ENCODE peak calls at places on chromosomes 2 and 18, in four cellular contexts. One of them, this sample, is unnamed.
A peak's percentile ranks its signal among the peaks of the same experiment; 100 is the strongest.

GRCh38 chr2:207090389-207090788 is 75.4 kb downstream of the KLF7 start:
- DNase-seq in lower lobe of right lung: no peak
- DNase-seq in tibial nerve: no peak
- DNase-seq in CD4-positive, CD25-positive, alpha-beta regulatory T cell: no peak
- DNase-seq in this sample: no peak

GRCh38 chr2:188142636-188143035 is 149.0 kb upstream of the GULP1 start:
- DNase-seq in lower lobe of right lung: no peak
- DNase-seq in CD4-positive, CD25-positive, alpha-beta regulatory T cell: no peak
- DNase-seq in tibial nerve: no peak
- DNase-seq in this sample: no peak

GRCh38 chr2:94956797-94957391 is 68.6 kb upstream of the MAL start:
- DNase-seq in tibial nerve: no peak
- DNase-seq in lower lobe of right lung: no peak
- DNase-seq in CD4-positive, CD25-positive, alpha-beta regulatory T cell: peak; percentile 27
- DNase-seq in this sample: no peak

GRCh38 chr2:201261471-201261870 is 1.1 kb downstream of the CASP8 start:
- DNase-seq in CD4-positive, CD25-positive, alpha-beta regulatory T cell: peak; percentile 89
- DNase-seq in tibial nerve: no peak
- DNase-seq in lower lobe of right lung: no peak
- DNase-seq in this sample: peak; percentile 50

GRCh38 chr2:239693761-239694415 is 293.1 kb upstream of the HDAC4 start:
- DNase-seq in lower lobe of right lung: no peak
- DNase-seq in tibial nerve: no peak
- DNase-seq in CD4-positive, CD25-positive, alpha-beta regulatory T cell: no peak
- DNase-seq in this sample: no peak

GRCh38 chr2:133733856-133734255 is 165.6 kb upstream of the NCKAP5 start:
- DNase-seq in CD4-positive, CD25-positive, alpha-beta regulatory T cell: no peak
- DNase-seq in lower lobe of right lung: no peak
- DNase-seq in tibial nerve: no peak
- DNase-seq in this sample: no peak

GRCh38 chr2:99797475-99797874 is 307.7 kb upstream of the REV1 start:
- DNase-seq in CD4-positive, CD25-positive, alpha-beta regulatory T cell: no peak
- DNase-seq in lower lobe of right lung: no peak
- DNase-seq in tibial nerve: no peak
- DNase-seq in this sample: no peak

GRCh38 chr2:24409166-24409565 is 48.8 kb upstream of the ITSN2 start:
- DNase-seq in tibial nerve: no peak
- DNase-seq in CD4-positive, CD25-positive, alpha-beta regulatory T cell: no peak
- DNase-seq in lower lobe of right lung: no peak
- DNase-seq in this sample: no peak

GRCh38 chr2:55992465-55992864 is 68.9 kb upstream of the EFEMP1 start:
- DNase-seq in CD4-positive, CD25-positive, alpha-beta regulatory T cell: no peak
- DNase-seq in lower lobe of right lung: no peak
- DNase-seq in tibial nerve: no peak
- DNase-seq in this sample: no peak

GRCh38 chr2:160379399-160379798 is 114.2 kb downstream of the RBMS1 start:
- DNase-seq in CD4-positive, CD25-positive, alpha-beta regulatory T cell: no peak
- DNase-seq in lower lobe of right lung: no peak
- DNase-seq in tibial nerve: no peak
- DNase-seq in this sample: no peak

GRCh38 chr2:190846746-190847145 is 33.9 kb upstream of the GLS start:
- DNase-seq in CD4-positive, CD25-positive, alpha-beta regulatory T cell: no peak
- DNase-seq in lower lobe of right lung: no peak
- DNase-seq in tibial nerve: no peak
- DNase-seq in this sample: no peak

GRCh38 chr2:30862054-30862651 is 54.9 kb upstream of the CAPN13 start:
- DNase-seq in tibial nerve: no peak
- DNase-seq in lower lobe of right lung: peak; percentile 59
- DNase-seq in CD4-positive, CD25-positive, alpha-beta regulatory T cell: peak; percentile 71
- DNase-seq in this sample: no peak

GRCh38 chr2:234165421-234165820 is 114.9 kb downstream of the SPP2 start:
- DNase-seq in lower lobe of right lung: no peak
- DNase-seq in tibial nerve: no peak
- DNase-seq in CD4-positive, CD25-positive, alpha-beta regulatory T cell: no peak
- DNase-seq in this sample: no peak

GRCh38 chr2:11404381-11405073 is 60.1 kb upstream of the ROCK2 start:
- DNase-seq in CD4-positive, CD25-positive, alpha-beta regulatory T cell: no peak
- DNase-seq in lower lobe of right lung: no peak
- DNase-seq in tibial nerve: no peak
- DNase-seq in this sample: no peak

GRCh38 chr2:239460780-239461179 is 60.0 kb upstream of the HDAC4 start:
- DNase-seq in lower lobe of right lung: no peak
- DNase-seq in tibial nerve: no peak
- DNase-seq in CD4-positive, CD25-positive, alpha-beta regulatory T cell: no peak
- DNase-seq in this sample: no peak

GRCh38 chr2:158967114-158967730 is 1.2 kb upstream of the TANC1 start:
- DNase-seq in CD4-positive, CD25-positive, alpha-beta regulatory T cell: no peak
- DNase-seq in lower lobe of right lung: no peak
- DNase-seq in tibial nerve: no peak
- DNase-seq in this sample: no peak

GRCh38 chr2:16716051-16716450 is 50.4 kb upstream of the CYRIA start:
- DNase-seq in tibial nerve: no peak
- DNase-seq in CD4-positive, CD25-positive, alpha-beta regulatory T cell: no peak
- DNase-seq in lower lobe of right lung: no peak
- DNase-seq in this sample: no peak

GRCh38 chr2:121151311-121152109 is 133.5 kb downstream of the TFCP2L1 start:
- DNase-seq in CD4-positive, CD25-positive, alpha-beta regulatory T cell: no peak
- DNase-seq in lower lobe of right lung: peak; percentile 86
- DNase-seq in tibial nerve: no peak
- DNase-seq in this sample: no peak

GRCh38 chr18:62928316-62928715 is 213.0 kb downstream of the PHLPP1 start:
- DNase-seq in tibial nerve: no peak
- DNase-seq in CD4-positive, CD25-positive, alpha-beta regulatory T cell: no peak
- DNase-seq in lower lobe of right lung: no peak
- DNase-seq in this sample: no peak

GRCh38 chr2:86072271-86072858 is 33.3 kb downstream of the POLR1A start:
- DNase-seq in CD4-positive, CD25-positive, alpha-beta regulatory T cell: no peak
- DNase-seq in tibial nerve: peak; percentile 72
- DNase-seq in lower lobe of right lung: peak; percentile 65
- DNase-seq in this sample: no peak

GRCh38 chr2:64610456-64610855 is 43.3 kb downstream of the SERTAD2 start:
- DNase-seq in tibial nerve: no peak
- DNase-seq in lower lobe of right lung: no peak
- DNase-seq in CD4-positive, CD25-positive, alpha-beta regulatory T cell: no peak
- DNase-seq in this sample: no peak

GRCh38 chr2:208326016-208326415 is 60.0 kb downstream of the PIKFYVE start:
- DNase-seq in lower lobe of right lung: no peak
- DNase-seq in tibial nerve: no peak
- DNase-seq in CD4-positive, CD25-positive, alpha-beta regulatory T cell: no peak
- DNase-seq in this sample: no peak

GRCh38 chr2:15660491-15661294 is 69.0 kb downstream of the DDX1 start:
- DNase-seq in lower lobe of right lung: no peak
- DNase-seq in tibial nerve: no peak
- DNase-seq in CD4-positive, CD25-positive, alpha-beta regulatory T cell: no peak
- DNase-seq in this sample: no peak

GRCh38 chr2:61538920-61539559 is 884 bp upstream of the XPO1 start:
- DNase-seq in CD4-positive, CD25-positive, alpha-beta regulatory T cell: peak; percentile 68
- DNase-seq in tibial nerve: no peak
- DNase-seq in lower lobe of right lung: no peak
- DNase-seq in this sample: peak; percentile 2

GRCh38 chr2:25700221-25700660 is 26.9 kb upstream of the DTNB start:
- DNase-seq in tibial nerve: no peak
- DNase-seq in lower lobe of right lung: no peak
- DNase-seq in CD4-positive, CD25-positive, alpha-beta regulatory T cell: peak; percentile 62
- DNase-seq in this sample: no peak

GRCh38 chr2:120314656-120315366 is 31.1 kb upstream of the INHBB start:
- DNase-seq in lower lobe of right lung: no peak
- DNase-seq in CD4-positive, CD25-positive, alpha-beta regulatory T cell: peak; percentile 59
- DNase-seq in tibial nerve: no peak
- DNase-seq in this sample: no peak

GRCh38 chr2:19068206-19068605 is 290.2 kb downstream of the OSR1 start:
- DNase-seq in tibial nerve: no peak
- DNase-seq in CD4-positive, CD25-positive, alpha-beta regulatory T cell: no peak
- DNase-seq in lower lobe of right lung: no peak
- DNase-seq in this sample: no peak
- H3K4me1 ChIP-seq in tibial nerve: no peaks in the 10 kb centered on the region
- H3K4me1 ChIP-seq in CD4-positive, CD25-positive, alpha-beta regulatory T cell: no peaks in the 10 kb centered on the region
- H3K4me1 ChIP-seq in lower lobe of right lung: no peaks in the 10 kb centered on the region
- H3K4me1 ChIP-seq in this sample: no peaks in the 10 kb centered on the region

GRCh38 chr2:237920673-237921072 is 46.1 kb upstream of the UBE2F start:
- DNase-seq in tibial nerve: no peak
- DNase-seq in CD4-positive, CD25-positive, alpha-beta regulatory T cell: no peak
- DNase-seq in lower lobe of right lung: no peak
- DNase-seq in this sample: no peak

GRCh38 chr2:237921967-237922492 is 44.8 kb upstream of the UBE2F start:
- DNase-seq in tibial nerve: no peak
- DNase-seq in lower lobe of right lung: no peak
- DNase-seq in CD4-positive, CD25-positive, alpha-beta regulatory T cell: no peak
- DNase-seq in this sample: no peak

GRCh38 chr2:237917696-237918374 is 49.0 kb upstream of the UBE2F start:
- DNase-seq in lower lobe of right lung: no peak
- DNase-seq in CD4-positive, CD25-positive, alpha-beta regulatory T cell: no peak
- DNase-seq in tibial nerve: no peak
- DNase-seq in this sample: no peak

GRCh38 chr2:237922641-237923361 is 44.0 kb upstream of the UBE2F start:
- DNase-seq in lower lobe of right lung: no peak
- DNase-seq in CD4-positive, CD25-positive, alpha-beta regulatory T cell: no peak
- DNase-seq in tibial nerve: no peak
- DNase-seq in this sample: no peak

GRCh38 chr2:237919593-237919992 is 47.2 kb upstream of the UBE2F start:
- DNase-seq in tibial nerve: no peak
- DNase-seq in CD4-positive, CD25-positive, alpha-beta regulatory T cell: no peak
- DNase-seq in lower lobe of right lung: no peak
- DNase-seq in this sample: no peak
- H3K27ac ChIP-seq in tibial nerve: no peak overlapping the region
- H3K27ac ChIP-seq in CD4-positive, CD25-positive, alpha-beta regulatory T cell: no peak overlapping the region
- H3K27ac ChIP-seq in lower lobe of right lung: no peak overlapping the region
- H3K27ac ChIP-seq in this sample: no peak overlapping the region

GRCh38 chr18:28736223-28736622 is 559.3 kb upstream of the CDH2 start:
- DNase-seq in lower lobe of right lung: no peak
- DNase-seq in CD4-positive, CD25-positive, alpha-beta regulatory T cell: no peak
- DNase-seq in tibial nerve: no peak
- DNase-seq in this sample: no peak
- H3K4me3 ChIP-seq in lower lobe of right lung: no peak overlapping the region
- H3K4me3 ChIP-seq in CD4-positive, CD25-positive, alpha-beta regulatory T cell: no peak overlapping the region
- H3K4me3 ChIP-seq in tibial nerve: no peak overlapping the region
- H3K4me3 ChIP-seq in this sample: no peak overlapping the region

GRCh38 chr2:128368437-128369125 is 49.9 kb upstream of the HS6ST1 start:
- DNase-seq in tibial nerve: no peak
- DNase-seq in lower lobe of right lung: no peak
- DNase-seq in CD4-positive, CD25-positive, alpha-beta regulatory T cell: no peak
- DNase-seq in this sample: no peak
- H3K4me1 ChIP-seq in tibial nerve: peaks cover 8% of the 10 kb centered on the region
- H3K4me1 ChIP-seq in lower lobe of right lung: peaks cover 21% of the 10 kb centered on the region
- H3K4me1 ChIP-seq in CD4-positive, CD25-positive, alpha-beta regulatory T cell: no peaks in the 10 kb centered on the region
- H3K4me1 ChIP-seq in this sample: no peaks in the 10 kb centered on the region

DNA sequence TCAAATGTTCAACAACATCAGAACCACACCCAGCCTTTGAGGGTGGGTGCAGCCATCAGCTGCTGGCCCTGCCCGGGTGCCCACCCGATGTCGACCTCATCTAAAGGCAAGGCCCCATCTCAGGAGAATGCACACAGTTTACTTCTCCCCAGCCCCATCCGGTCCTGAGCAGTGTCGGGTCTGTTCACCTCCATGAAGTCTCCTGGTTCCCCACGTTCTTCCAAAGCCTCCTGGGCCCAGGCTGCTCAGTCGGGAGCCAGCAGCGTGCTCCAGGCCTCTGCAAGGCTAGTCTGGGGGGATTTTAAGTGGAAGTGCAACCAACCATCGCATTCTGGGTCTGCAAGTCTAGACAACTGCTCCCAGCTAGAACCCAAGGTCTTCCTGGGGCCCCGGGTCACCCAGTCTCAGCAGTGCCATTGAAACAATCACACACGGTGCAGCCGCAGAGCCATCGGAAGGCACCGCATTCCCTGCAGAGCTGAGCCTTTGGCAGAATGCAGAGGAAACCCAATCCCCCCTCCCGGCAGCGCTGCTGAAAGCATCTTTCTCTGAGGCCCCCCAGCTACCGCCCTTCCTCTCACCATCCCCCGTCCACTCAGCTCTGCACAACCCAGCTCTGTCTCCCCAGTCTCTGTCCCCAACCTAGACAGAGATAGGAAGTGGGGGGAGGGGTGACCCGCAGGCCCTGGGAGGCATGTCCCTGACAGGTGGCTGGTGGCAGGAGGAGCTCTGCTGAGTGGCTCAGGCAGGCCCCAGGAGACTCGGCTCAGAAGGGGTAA is 8.5 kb downstream of the ESPNL start:
- DNase-seq in lower lobe of right lung: peak; percentile 49
- DNase-seq in CD4-positive, CD25-positive, alpha-beta regulatory T cell: peak; percentile 62
- DNase-seq in tibial nerve: no peak
- DNase-seq in this sample: no peak
- H3K27ac ChIP-seq in lower lobe of right lung: no peak overlapping the region
- H3K27ac ChIP-seq in CD4-positive, CD25-positive, alpha-beta regulatory T cell: no peak overlapping the region
- H3K27ac ChIP-seq in tibial nerve: no peak overlapping the region
- H3K27ac ChIP-seq in this sample: no peak overlapping the region

GRCh38 chr18:49275448-49275847 is 185.0 kb downstream of the DYM start:
- DNase-seq in lower lobe of right lung: no peak
- DNase-seq in tibial nerve: no peak
- DNase-seq in CD4-positive, CD25-positive, alpha-beta regulatory T cell: no peak
- DNase-seq in this sample: no peak

GRCh38 chr18:49274188-49274714 is 186.2 kb downstream of the DYM start:
- DNase-seq in tibial nerve: no peak
- DNase-seq in lower lobe of right lung: no peak
- DNase-seq in CD4-positive, CD25-positive, alpha-beta regulatory T cell: no peak
- DNase-seq in this sample: no peak

GRCh38 chr18:49277395-49278036 is 182.9 kb downstream of the DYM start:
- DNase-seq in lower lobe of right lung: no peak
- DNase-seq in tibial nerve: no peak
- DNase-seq in CD4-positive, CD25-positive, alpha-beta regulatory T cell: no peak
- DNase-seq in this sample: no peak

GRCh38 chr18:49276680-49277079 is 183.8 kb downstream of the DYM start:
- DNase-seq in tibial nerve: no peak
- DNase-seq in CD4-positive, CD25-positive, alpha-beta regulatory T cell: no peak
- DNase-seq in lower lobe of right lung: no peak
- DNase-seq in this sample: no peak

GRCh38 chr18:49273201-49273880 is 187.1 kb downstream of the DYM start:
- DNase-seq in tibial nerve: no peak
- DNase-seq in lower lobe of right lung: no peak
- DNase-seq in CD4-positive, CD25-positive, alpha-beta regulatory T cell: no peak
- DNase-seq in this sample: no peak
- H3K4me3 ChIP-seq in tibial nerve: no peak overlapping the region
- H3K4me3 ChIP-seq in lower lobe of right lung: no peak overlapping the region
- H3K4me3 ChIP-seq in CD4-positive, CD25-positive, alpha-beta regulatory T cell: no peak overlapping the region
- H3K4me3 ChIP-seq in this sample: no peak overlapping the region

GRCh38 chr2:54579061-54579681 is 123.0 kb downstream of the SPTBN1 start:
- DNase-seq in CD4-positive, CD25-positive, alpha-beta regulatory T cell: no peak
- DNase-seq in tibial nerve: no peak
- DNase-seq in lower lobe of right lung: no peak
- DNase-seq in this sample: no peak
- H3K4me1 ChIP-seq in CD4-positive, CD25-positive, alpha-beta regulatory T cell: peaks cover 96% of the 10 kb centered on the region
- H3K4me1 ChIP-seq in tibial nerve: peaks cover 88% of the 10 kb centered on the region
- H3K4me1 ChIP-seq in lower lobe of right lung: peaks cover 89% of the 10 kb centered on the region
- H3K4me1 ChIP-seq in this sample: peaks cover 92% of the 10 kb centered on the region

GRCh38 chr2:84904151-84904550 is 1.3 kb upstream of the TMSB10 start:
- DNase-seq in CD4-positive, CD25-positive, alpha-beta regulatory T cell: no peak
- DNase-seq in tibial nerve: no peak
- DNase-seq in lower lobe of right lung: no peak
- DNase-seq in this sample: no peak

GRCh38 chr2:84906900-84907714 is 1.7 kb downstream of the TMSB10 start:
- DNase-seq in tibial nerve: no peak
- DNase-seq in CD4-positive, CD25-positive, alpha-beta regulatory T cell: peak; percentile 94
- DNase-seq in lower lobe of right lung: peak; percentile 83
- DNase-seq in this sample: peak; percentile 43

GRCh38 chr2:84905181-84906107 is at the start of gene TMSB10:
- DNase-seq in lower lobe of right lung: peak; percentile 91
- DNase-seq in tibial nerve: peak; percentile 83
- DNase-seq in CD4-positive, CD25-positive, alpha-beta regulatory T cell: peak; percentile 93
- DNase-seq in this sample: peak; percentile 85

GRCh38 chr2:84904717-84905174 is 710 bp upstream of the TMSB10 start:
- DNase-seq in lower lobe of right lung: peak; percentile 90
- DNase-seq in tibial nerve: peak; percentile 82
- DNase-seq in CD4-positive, CD25-positive, alpha-beta regulatory T cell: peak; percentile 59
- DNase-seq in this sample: no peak

GRCh38 chr2:84906108-84906899 is 848 bp downstream of the TMSB10 start:
- DNase-seq in CD4-positive, CD25-positive, alpha-beta regulatory T cell: peak; percentile 78
- DNase-seq in tibial nerve: no peak
- DNase-seq in lower lobe of right lung: peak; percentile 79
- DNase-seq in this sample: no peak
- H3K27ac ChIP-seq in CD4-positive, CD25-positive, alpha-beta regulatory T cell: peak overlapping the region; percentile 79
- H3K27ac ChIP-seq in tibial nerve: peak overlapping the region; percentile 98
- H3K27ac ChIP-seq in lower lobe of right lung: peak overlapping the region; percentile 95
- H3K27ac ChIP-seq in this sample: peak overlapping the region; percentile 77